ENCODE peak calls at places on chromosomes 11 and 22, in eight cellular contexts. J, U, L, A, Z, H, K and I are unnamed samples.

GRCh38 chr22:23192558-23192957 is 12.2 kb downstream of the BCR start:
- DNase-seq in J (no peak), U (no peak), L (no peak), A (no peak), Z (no peak), H (no peak), K (no peak), I (no peak)

GRCh38 chr22:22230438-22230837 is 14.1 kb upstream of the VPREB1 start:
- DNase-seq in J (no peak), U (no peak), L (peak; percentile 28), A (no peak), Z (no peak), H (no peak), K (no peak), I (no peak)

GRCh38 chr22:25896098-25896497 is 154.1 kb downstream of the MYO18B start:
- DNase-seq in J (no peak), U (no peak), L (no peak), A (no peak), Z (no peak), H (no peak), K (no peak), I (no peak)

GRCh38 chr11:30585067-30585891 is 874 bp downstream of the MPPED2 start:
- DNase-seq in J (no peak), U (no peak), L (no peak), A (no peak), Z (no peak), H (peak; percentile 37), K (no peak), I (peak; percentile 13)

GRCh38 chr11:76284161-76284560 is 77.9 kb upstream of the WNT11 start:
- DNase-seq in J (no peak), U (no peak), L (no peak), A (peak; percentile 41), Z (no peak), H (no peak), K (no peak), I (no peak)

GRCh38 chr11:126426126-126426525 is 70.6 kb downstream of the ST3GAL4 start:
- DNase-seq in J (no peak), U (no peak), L (no peak), A (no peak), Z (no peak), H (no peak), K (no peak), I (no peak)

GRCh38 chr11:6617315-6617781 is 1.9 kb downstream of the TPP1 start:
- DNase-seq in J (peak; percentile 36), U (peak; percentile 34), L (no peak), A (no peak), Z (no peak), H (no peak), K (peak; percentile 35), I (peak; percentile 59)

GRCh38 chr11:121741954-121742361 is 289.2 kb upstream of the SORL1-AS1 start:
- DNase-seq in J (no peak), U (peak; percentile 84), L (peak; percentile 91), A (no peak), Z (no peak), H (peak; percentile 89), K (peak; percentile 51), I (peak; percentile 59)

GRCh38 chr22:43754176-43754575 is 57.9 kb downstream of the EFCAB6 start:
- DNase-seq in J (no peak), U (no peak), L (no peak), A (no peak), Z (no peak), H (no peak), K (no peak), I (no peak)

GRCh38 chr11:129610125-129610524 is 205.5 kb upstream of the TMEM45B start:
- DNase-seq in J (no peak), U (no peak), L (no peak), A (no peak), Z (no peak), H (no peak), K (no peak), I (no peak)

GRCh38 chr22:11627798-11628650 is 3900.0 kb upstream of the OR11H1 start:
- DNase-seq in J (no peak), U (no peak), L (no peak), A (no peak), Z (no peak), H (no peak), K (no peak), I (no peak)

GRCh38 chr11:85299247-85299646 is 327.9 kb downstream of the DLG2 start:
- DNase-seq in J (no peak), U (no peak), L (no peak), A (no peak), Z (no peak), H (no peak), K (peak; percentile 27), I (peak; percentile 18)

GRCh38 chr11:57901756-57902155 is 121.9 kb upstream of the OR9Q1 start:
- DNase-seq in J (no peak), U (no peak), L (no peak), A (peak; percentile 64), Z (no peak), H (no peak), K (no peak), I (no peak)

GRCh38 chr11:104876324-104876723 is 21.9 kb downstream of the CASP12 start:
- DNase-seq in J (peak; percentile 57), U (no peak), L (no peak), A (no peak), Z (no peak), H (no peak), K (no peak), I (no peak)

GRCh38 chr11:269146-269890 is 8.9 kb upstream of the NLRP6 start:
- DNase-seq in J (no peak), U (no peak), L (peak; percentile 49), A (no peak), Z (no peak), H (no peak), K (peak; percentile 10), I (peak; percentile 54)

GRCh38 chr22:19722175-19722914 is 994 bp upstream of the GP1BB start:
- DNase-seq in J (no peak), U (no peak), L (no peak), A (no peak), Z (no peak), H (no peak), K (no peak), I (no peak)

GRCh38 chr22:19724927-19725661 is 1.8 kb downstream of the GP1BB start:
- DNase-seq in J (no peak), U (no peak), L (no peak), A (no peak), Z (no peak), H (no peak), K (no peak), I (no peak)

GRCh38 chr22:19722915-19723164 is 499 bp upstream of the GP1BB start:
- DNase-seq in J (no peak), U (no peak), L (no peak), A (no peak), Z (no peak), H (no peak), K (no peak), I (no peak)

GRCh38 chr22:19723990-19724827 is 870 bp downstream of the GP1BB start:
- DNase-seq in J (peak; percentile 70), U (peak; percentile 23), L (no peak), A (peak; percentile 38), Z (no peak), H (no peak), K (peak; percentile 25), I (no peak)

DNA sequence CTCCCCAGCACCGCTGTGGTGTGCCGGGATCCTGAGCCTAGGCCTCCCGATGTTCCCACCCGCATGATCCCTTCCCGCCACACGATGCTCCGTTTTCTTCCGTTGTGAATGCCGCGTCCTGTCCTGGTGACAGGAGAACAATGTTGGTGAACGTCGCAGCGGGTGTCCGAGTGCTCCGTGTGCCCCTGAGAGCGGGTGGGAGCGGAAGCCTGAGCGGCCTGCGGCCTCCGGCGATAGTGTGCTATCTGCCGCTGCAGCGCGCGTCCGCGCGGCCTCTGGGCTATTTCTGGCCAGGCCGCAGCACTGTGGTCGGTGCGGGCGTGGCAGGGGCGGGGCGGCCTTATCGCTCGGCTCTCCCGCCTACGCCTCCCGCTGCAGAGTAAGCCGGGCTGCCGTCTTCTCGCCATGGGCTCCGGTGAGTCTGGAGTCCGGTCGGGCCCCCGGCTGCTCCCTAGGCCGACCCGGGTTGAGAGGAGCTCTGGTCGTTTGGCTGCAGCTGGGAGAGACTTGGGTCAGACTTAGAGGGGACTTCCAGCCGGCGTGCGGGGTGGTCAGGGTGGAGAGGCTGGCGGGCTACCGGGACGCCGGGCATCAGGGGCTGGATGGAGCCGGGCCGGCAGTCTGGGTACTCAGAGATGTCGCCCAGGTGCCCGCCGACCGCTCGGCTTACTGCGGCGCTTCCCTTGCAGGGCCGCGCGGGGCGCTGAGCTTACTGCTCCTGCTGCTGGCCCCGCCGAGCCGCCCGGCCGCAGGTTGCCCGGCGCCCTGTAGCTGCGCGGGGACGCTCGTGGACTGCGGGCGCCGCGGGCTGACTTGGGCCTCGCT is at the start of gene GP1BB:
- DNase-seq in J (peak; percentile 39), U (peak; percentile 20), L (no peak), A (peak; percentile 30), Z (no peak), H (no peak), K (no peak), I (no peak)
- H3K4me3 ChIP-seq in J (peak within 1 kb of the TSS; percentile 16), U (no peak within 1 kb of the TSS), L (peak within 1 kb of the TSS; percentile 43), A (peak within 1 kb of the TSS; percentile 3), Z (no peak within 1 kb of the TSS), H (no peak within 1 kb of the TSS), K (no peak within 1 kb of the TSS), I (no peak within 1 kb of the TSS)

GRCh38 chr22:37187891-37188761 is at the start of gene C1QTNF6:
- DNase-seq in J (peak; percentile 57), U (peak; percentile 80), L (no peak), A (peak; percentile 58), Z (no peak), H (peak; percentile 62), K (peak; percentile 35), I (peak; percentile 43)
- H3K4me3 ChIP-seq in J (peak within 1 kb of the TSS; percentile 36), U (peak within 1 kb of the TSS; percentile 64), L (peak within 1 kb of the TSS; percentile 39), A (peak within 1 kb of the TSS; percentile 65), Z (peak within 1 kb of the TSS; percentile 30), H (peak within 1 kb of the TSS; percentile 32), K (peak within 1 kb of the TSS; percentile 51), I (peak within 1 kb of the TSS; percentile 62)

GRCh38 chr11:69297926-69298777 is 4.2 kb downstream of the MYEOV start:
- DNase-seq in J (peak; percentile 84), U (peak; percentile 73), L (peak; percentile 93), A (peak; percentile 95), Z (no peak), H (no peak), K (peak; percentile 92), I (peak; percentile 86)
- H3K4me3 ChIP-seq in J (no peak overlapping the region), U (no peak overlapping the region), L (peak overlapping the region; percentile 28), A (peak overlapping the region; percentile 97), Z (no peak overlapping the region), H (no peak overlapping the region), K (no peak overlapping the region), I (peak overlapping the region; percentile 33)

GRCh38 chr22:41285820-41286638 is at the start of gene RANGAP1:
- DNase-seq in J (peak; percentile 99), U (peak; percentile 99), L (peak; percentile 96), A (peak; percentile 98), Z (peak; percentile 91), H (peak; percentile 98), K (peak; percentile 97), I (peak; percentile 100)

GRCh38 chr22:41286639-41287091 is 678 bp upstream of the RANGAP1 start:
- DNase-seq in J (no peak), U (peak; percentile 45), L (no peak), A (no peak), Z (no peak), H (no peak), K (peak; percentile 25), I (peak; percentile 61)

GRCh38 chr22:41289681-41290080 is 3.7 kb upstream of the RANGAP1 start:
- DNase-seq in J (no peak), U (no peak), L (no peak), A (no peak), Z (no peak), H (no peak), K (no peak), I (peak; percentile 50)

GRCh38 chr22:41290262-41291221 is 4.6 kb upstream of the RANGAP1 start:
- DNase-seq in J (peak; percentile 80), U (peak; percentile 75), L (no peak), A (peak; percentile 67), Z (peak; percentile 59), H (no peak), K (peak; percentile 63), I (peak; percentile 80)

GRCh38 chr22:41288245-41288946 is 2.4 kb upstream of the RANGAP1 start:
- DNase-seq in J (peak; percentile 80), U (peak; percentile 71), L (no peak), A (peak; percentile 61), Z (no peak), H (no peak), K (peak; percentile 67), I (peak; percentile 82)
- H3K4me3 ChIP-seq in J (no peak overlapping the region), U (no peak overlapping the region), L (no peak overlapping the region), A (peak overlapping the region; percentile 52), Z (no peak overlapping the region), H (no peak overlapping the region), K (no peak overlapping the region), I (no peak overlapping the region)